ENCODE peak calls at places on chromosomes 12 and 14, in eight cellular contexts. One of them, this sample, is unnamed. For H3K27me3, the result is how much of the 10 kb centered on the place peaks cover.

GRCh38 chr12:117024961-117025480 is 74.2 kb downstream of the TESC start:
- DNase-seq in H9: peak
- DNase-seq in IMR-90: no peak
- DNase-seq in neural progenitor cell: no peak
- DNase-seq in trophoblast cell: no peak
- DNase-seq in NT2/D1: no peak
- DNase-seq in astrocyte: no peak
- DNase-seq in fibroblast of lung: no peak
- DNase-seq in this sample: no peak

GRCh38 chr14:81193924-81194633 is 26.7 kb downstream of the GTF2A1 start:
- DNase-seq in H9: no peak
- DNase-seq in fibroblast of lung: no peak
- DNase-seq in astrocyte: no peak
- DNase-seq in neural progenitor cell: no peak
- DNase-seq in trophoblast cell: no peak
- DNase-seq in NT2/D1: no peak
- DNase-seq in IMR-90: no peak
- DNase-seq in this sample: no peak

GRCh38 chr12:26466709-26467108 is 271.3 kb downstream of the SSPN start:
- DNase-seq in NT2/D1: no peak
- DNase-seq in trophoblast cell: no peak
- DNase-seq in IMR-90: no peak
- DNase-seq in neural progenitor cell: no peak
- DNase-seq in fibroblast of lung: no peak
- DNase-seq in astrocyte: no peak
- DNase-seq in H9: no peak
- DNase-seq in this sample: no peak

GRCh38 chr14:31926123-31926522 is 151.0 kb upstream of the ARHGAP5 start:
- DNase-seq in NT2/D1: peak
- DNase-seq in H9: no peak
- DNase-seq in IMR-90: peak
- DNase-seq in astrocyte: no peak
- DNase-seq in fibroblast of lung: peak
- DNase-seq in trophoblast cell: no peak
- DNase-seq in neural progenitor cell: peak
- DNase-seq in this sample: no peak

GRCh38 chr12:96719671-96720362 is 187.2 kb upstream of the NEDD1 start:
- DNase-seq in neural progenitor cell: no peak
- DNase-seq in fibroblast of lung: peak
- DNase-seq in astrocyte: peak
- DNase-seq in IMR-90: peak
- DNase-seq in H9: no peak
- DNase-seq in trophoblast cell: no peak
- DNase-seq in NT2/D1: no peak
- DNase-seq in this sample: peak

GRCh38 chr12:110693731-110694130 is 4.8 kb upstream of the HVCN1 start:
- DNase-seq in NT2/D1: no peak
- DNase-seq in H9: no peak
- DNase-seq in fibroblast of lung: no peak
- DNase-seq in neural progenitor cell: no peak
- DNase-seq in trophoblast cell: no peak
- DNase-seq in astrocyte: no peak
- DNase-seq in IMR-90: no peak
- DNase-seq in this sample: no peak

GRCh38 chr14:91496790-91497189 is 13.3 kb downstream of the PPP4R3A start:
- DNase-seq in H9: no peak
- DNase-seq in trophoblast cell: no peak
- DNase-seq in neural progenitor cell: no peak
- DNase-seq in fibroblast of lung: no peak
- DNase-seq in astrocyte: no peak
- DNase-seq in IMR-90: no peak
- DNase-seq in NT2/D1: no peak
- DNase-seq in this sample: no peak

GRCh38 chr14:69005432-69006148 is 26.5 kb upstream of the ACTN1 start:
- DNase-seq in fibroblast of lung: peak
- DNase-seq in H9: peak
- DNase-seq in IMR-90: peak
- DNase-seq in trophoblast cell: peak
- DNase-seq in astrocyte: peak
- DNase-seq in neural progenitor cell: peak
- DNase-seq in NT2/D1: peak
- DNase-seq in this sample: peak

GRCh38 chr12:64670856-64671639 is 60.8 kb downstream of the RASSF3 start:
- DNase-seq in trophoblast cell: peak
- DNase-seq in IMR-90: peak
- DNase-seq in fibroblast of lung: peak
- DNase-seq in neural progenitor cell: no peak
- DNase-seq in astrocyte: peak
- DNase-seq in NT2/D1: no peak
- DNase-seq in H9: no peak
- DNase-seq in this sample: peak

GRCh38 chr14:91241848-91242247 is 2.7 kb downstream of the GPR68 start:
- DNase-seq in H9: no peak
- DNase-seq in astrocyte: no peak
- DNase-seq in fibroblast of lung: no peak
- DNase-seq in NT2/D1: no peak
- DNase-seq in trophoblast cell: no peak
- DNase-seq in IMR-90: no peak
- DNase-seq in neural progenitor cell: no peak
- DNase-seq in this sample: no peak

GRCh38 chr12:48182659-48183058 is 785 bp upstream of the CCDC184 start:
- DNase-seq in H9: no peak
- DNase-seq in trophoblast cell: no peak
- DNase-seq in fibroblast of lung: no peak
- DNase-seq in astrocyte: no peak
- DNase-seq in IMR-90: no peak
- DNase-seq in neural progenitor cell: no peak
- DNase-seq in NT2/D1: no peak
- DNase-seq in this sample: no peak

GRCh38 chr12:64207453-64207852 is 14.6 kb downstream of the KICS2 start:
- DNase-seq in fibroblast of lung: no peak
- DNase-seq in NT2/D1: no peak
- DNase-seq in H9: no peak
- DNase-seq in neural progenitor cell: no peak
- DNase-seq in astrocyte: no peak
- DNase-seq in trophoblast cell: no peak
- DNase-seq in IMR-90: no peak
- DNase-seq in this sample: no peak

GRCh38 chr12:68331500-68331868 is 678 bp downstream of the MDM1 start:
- DNase-seq in fibroblast of lung: no peak
- DNase-seq in trophoblast cell: peak
- DNase-seq in NT2/D1: no peak
- DNase-seq in astrocyte: no peak
- DNase-seq in neural progenitor cell: no peak
- DNase-seq in IMR-90: no peak
- DNase-seq in H9: no peak
- DNase-seq in this sample: peak

GRCh38 chr14:99545574-99545973 is 58.4 kb downstream of the CCDC85C start:
- DNase-seq in trophoblast cell: no peak
- DNase-seq in fibroblast of lung: no peak
- DNase-seq in NT2/D1: no peak
- DNase-seq in neural progenitor cell: no peak
- DNase-seq in H9: no peak
- DNase-seq in IMR-90: no peak
- DNase-seq in astrocyte: no peak
- DNase-seq in this sample: no peak

GRCh38 chr12:3131129-3131528 is 54.0 kb downstream of the TSPAN9 start:
- DNase-seq in IMR-90: no peak
- DNase-seq in neural progenitor cell: no peak
- DNase-seq in fibroblast of lung: no peak
- DNase-seq in trophoblast cell: no peak
- DNase-seq in H9: peak
- DNase-seq in astrocyte: no peak
- DNase-seq in NT2/D1: no peak
- DNase-seq in this sample: no peak

GRCh38 chr12:64611430-64612286 is 1.4 kb downstream of the RASSF3 start:
- DNase-seq in neural progenitor cell: peak
- DNase-seq in IMR-90: peak
- DNase-seq in H9: no peak
- DNase-seq in NT2/D1: no peak
- DNase-seq in astrocyte: peak
- DNase-seq in trophoblast cell: no peak
- DNase-seq in fibroblast of lung: peak
- DNase-seq in this sample: peak

GRCh38 chr12:53023-53734 is 13.4 kb upstream of the IQSEC3 start:
- DNase-seq in IMR-90: no peak
- DNase-seq in NT2/D1: no peak
- DNase-seq in H9: no peak
- DNase-seq in trophoblast cell: no peak
- DNase-seq in fibroblast of lung: peak
- DNase-seq in astrocyte: peak
- DNase-seq in neural progenitor cell: peak
- DNase-seq in this sample: no peak

GRCh38 chr12:107131832-107132616 is 38.7 kb upstream of the CRY1 start:
- DNase-seq in astrocyte: peak
- DNase-seq in fibroblast of lung: peak
- DNase-seq in neural progenitor cell: peak
- DNase-seq in IMR-90: peak
- DNase-seq in H9: peak
- DNase-seq in NT2/D1: peak
- DNase-seq in trophoblast cell: peak
- DNase-seq in this sample: peak

GRCh38 chr12:48968004-48968403 is 3.5 kb downstream of the WNT10B start:
- DNase-seq in NT2/D1: no peak
- DNase-seq in astrocyte: no peak
- DNase-seq in IMR-90: no peak
- DNase-seq in H9: peak
- DNase-seq in fibroblast of lung: no peak
- DNase-seq in neural progenitor cell: no peak
- DNase-seq in trophoblast cell: no peak
- DNase-seq in this sample: no peak

GRCh38 chr12:50187084-50187900 is 20.1 kb upstream of the CERS5 start:
- DNase-seq in fibroblast of lung: peak
- DNase-seq in trophoblast cell: peak
- DNase-seq in neural progenitor cell: no peak
- DNase-seq in astrocyte: peak
- DNase-seq in H9: no peak
- DNase-seq in NT2/D1: no peak
- DNase-seq in IMR-90: peak
- DNase-seq in this sample: peak

GRCh38 chr12:57815177-57816000 is 3.1 kb downstream of the AVIL start:
- DNase-seq in neural progenitor cell: peak
- DNase-seq in H9: peak
- DNase-seq in IMR-90: no peak
- DNase-seq in trophoblast cell: peak
- DNase-seq in NT2/D1: no peak
- DNase-seq in astrocyte: no peak
- DNase-seq in fibroblast of lung: no peak
- DNase-seq in this sample: no peak

GRCh38 chr12:29159690-29160089 is 10.6 kb downstream of the FAR2 start:
- DNase-seq in fibroblast of lung: no peak
- DNase-seq in neural progenitor cell: no peak
- DNase-seq in astrocyte: no peak
- DNase-seq in NT2/D1: no peak
- DNase-seq in IMR-90: no peak
- DNase-seq in trophoblast cell: no peak
- DNase-seq in H9: no peak
- DNase-seq in this sample: no peak

GRCh38 chr14:67487937-67488893 is at the start of gene TMEM229B:
- DNase-seq in H9: no peak
- DNase-seq in IMR-90: no peak
- DNase-seq in astrocyte: no peak
- DNase-seq in trophoblast cell: no peak
- DNase-seq in neural progenitor cell: no peak
- DNase-seq in NT2/D1: no peak
- DNase-seq in fibroblast of lung: no peak
- DNase-seq in this sample: no peak

GRCh38 chr12:25384954-25385216 is 134.2 kb upstream of the KRAS start:
- DNase-seq in trophoblast cell: no peak
- DNase-seq in neural progenitor cell: no peak
- DNase-seq in astrocyte: no peak
- DNase-seq in IMR-90: no peak
- DNase-seq in H9: no peak
- DNase-seq in NT2/D1: no peak
- DNase-seq in fibroblast of lung: no peak
- DNase-seq in this sample: no peak
- H3K9ac ChIP-seq in trophoblast cell: peak
- H3K9ac ChIP-seq in neural progenitor cell: no peak
- H3K9ac ChIP-seq in astrocyte: peak
- H3K9ac ChIP-seq in IMR-90: peak
- H3K9ac ChIP-seq in H9: peak
- H3K9ac ChIP-seq in NT2/D1: peak
- H3K9ac ChIP-seq in fibroblast of lung: peak
- H3K9ac ChIP-seq in this sample: peak

DNA sequence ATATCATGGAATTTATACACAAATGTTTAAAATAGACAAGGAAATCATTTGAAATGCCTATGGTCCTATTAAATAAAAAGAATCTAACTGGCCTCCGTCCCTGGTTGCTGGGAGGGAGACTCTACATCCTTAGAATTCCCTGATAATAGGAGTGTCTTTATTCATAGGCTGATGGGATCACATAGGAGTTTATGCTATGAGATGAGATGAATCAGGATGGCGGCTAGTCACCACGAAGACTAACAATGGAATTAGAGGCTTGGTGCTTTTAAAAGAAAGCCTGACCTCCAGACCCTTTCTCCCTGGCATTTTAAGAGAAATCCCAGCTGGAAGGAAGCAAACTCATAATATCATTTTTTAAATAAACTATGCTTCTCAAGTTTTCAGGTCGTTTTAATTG is 69.7 kb downstream of the SEC23A start:
- DNase-seq in neural progenitor cell: peak
- DNase-seq in fibroblast of lung: peak
- DNase-seq in H9: no peak
- DNase-seq in NT2/D1: no peak
- DNase-seq in trophoblast cell: no peak
- DNase-seq in astrocyte: peak
- DNase-seq in IMR-90: peak
- DNase-seq in this sample: no peak
- H3K27me3 ChIP-seq in neural progenitor cell: under half
- H3K27me3 ChIP-seq in fibroblast of lung: under half
- H3K27me3 ChIP-seq in H9: under half
- H3K27me3 ChIP-seq in NT2/D1: under half
- H3K27me3 ChIP-seq in trophoblast cell: under half
- H3K27me3 ChIP-seq in astrocyte: under half
- H3K27me3 ChIP-seq in IMR-90: under half
- H3K27me3 ChIP-seq in this sample: under half

DNA sequence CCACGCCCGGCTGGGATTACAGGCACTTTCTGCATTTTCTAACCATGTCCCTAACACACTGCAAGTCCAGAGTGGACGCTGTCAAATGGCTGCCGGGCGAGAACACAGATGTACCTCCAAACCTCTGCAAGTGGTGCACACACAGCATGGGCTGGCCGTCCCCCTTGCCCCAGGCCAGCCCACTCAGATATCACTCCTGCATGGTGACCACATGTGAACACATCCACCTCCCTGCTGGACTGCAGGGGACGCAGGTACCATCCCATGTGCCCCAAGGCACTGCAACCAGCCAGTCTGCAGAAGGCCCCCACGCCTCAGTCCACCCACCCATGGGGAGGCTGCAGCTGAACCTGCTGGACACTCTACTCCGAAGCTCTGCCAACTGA is 14.0 kb downstream of the BRF1 start:
- DNase-seq in trophoblast cell: no peak
- DNase-seq in astrocyte: no peak
- DNase-seq in fibroblast of lung: no peak
- DNase-seq in IMR-90: no peak
- DNase-seq in neural progenitor cell: no peak
- DNase-seq in NT2/D1: no peak
- DNase-seq in H9: no peak
- DNase-seq in this sample: no peak
- H3K9ac ChIP-seq in trophoblast cell: no peak
- H3K9ac ChIP-seq in astrocyte: no peak
- H3K9ac ChIP-seq in fibroblast of lung: no peak
- H3K9ac ChIP-seq in IMR-90: no peak
- H3K9ac ChIP-seq in neural progenitor cell: no peak
- H3K9ac ChIP-seq in NT2/D1: no peak
- H3K9ac ChIP-seq in H9: no peak
- H3K9ac ChIP-seq in this sample: no peak

GRCh38 chr14:104564744-104565679 is 14.6 kb upstream of the C14orf180 start:
- DNase-seq in neural progenitor cell: no peak
- DNase-seq in fibroblast of lung: no peak
- DNase-seq in astrocyte: no peak
- DNase-seq in NT2/D1: no peak
- DNase-seq in H9: no peak
- DNase-seq in IMR-90: no peak
- DNase-seq in trophoblast cell: no peak
- DNase-seq in this sample: no peak
- H3K27me3 ChIP-seq in neural progenitor cell: under half
- H3K27me3 ChIP-seq in fibroblast of lung: under half
- H3K27me3 ChIP-seq in astrocyte: under half
- H3K27me3 ChIP-seq in NT2/D1: under half
- H3K27me3 ChIP-seq in H9: under half
- H3K27me3 ChIP-seq in IMR-90: under half
- H3K27me3 ChIP-seq in trophoblast cell: under half
- H3K27me3 ChIP-seq in this sample: under half

This sample was measured in mammary epithelial cell.